ENCODE peak calls at places on chromosomes 2 and 18, in nine cellular contexts. B is NCI-H82, U is RWPE1, S is ovary, P is choroid plexus epithelial cell, R is GDM1, X is lower lobe of right lung, T is psoas muscle, O is iris pigment epithelial cell. W is an unnamed sample.

GRCh38 chr2:107738268-107738667 is 88.4 kb upstream of the RGPD4 start:
- DNase-seq in O (no peak), S (no peak), T (no peak), R (no peak), X (no peak), U (no peak), P (no peak), B (no peak), W (no peak)

GRCh38 chr2:74502147-74502719 is 2.8 kb upstream of the LBX2 start:
- DNase-seq in O (peak; percentile 9), T (no peak), S (no peak), P (no peak), B (no peak), X (peak; percentile 48), R (no peak), U (no peak), W (no peak)

GRCh38 chr2:47510745-47511144 is 107.8 kb downstream of the MSH2 start:
- DNase-seq in P (no peak), B (peak; percentile 24), X (no peak), O (no peak), S (no peak), T (no peak), U (no peak), R (no peak), W (no peak)

GRCh38 chr2:239853121-239853520 is 172.0 kb downstream of the NDUFA10 start:
- DNase-seq in U (no peak), R (no peak), B (no peak), X (no peak), P (no peak), O (no peak), S (no peak), T (no peak), W (peak; percentile 61)

GRCh38 chr2:168529900-168530561 is 74.0 kb downstream of the CERS6 start:
- DNase-seq in U (no peak), S (no peak), O (no peak), T (no peak), B (peak; percentile 90), P (no peak), R (no peak), X (no peak), W (no peak)

GRCh38 chr2:120346667-120347358 is 877 bp downstream of the INHBB start:
- DNase-seq in S (peak; percentile 46), T (peak; percentile 65), O (peak; percentile 71), R (no peak), U (no peak), P (peak; percentile 73), X (no peak), B (no peak), W (no peak)

GRCh38 chr2:96913398-96914202 is 43.7 kb upstream of the SEMA4C start:
- DNase-seq in P (no peak), O (no peak), R (peak; percentile 77), U (no peak), B (no peak), S (no peak), X (no peak), T (no peak), W (no peak)

GRCh38 chr2:29760008-29760407 is 161.4 kb downstream of the ALK start:
- DNase-seq in P (no peak), B (no peak), T (no peak), U (no peak), X (no peak), O (no peak), R (no peak), S (no peak), W (no peak)

GRCh38 chr2:83071352-83071751 is 1387.7 kb downstream of the SUCLG1 start:
- DNase-seq in B (no peak), U (no peak), S (no peak), T (no peak), R (no peak), O (no peak), P (no peak), X (no peak), W (no peak)

GRCh38 chr2:54088719-54089118 is 26.7 kb upstream of the ACYP2 start:
- DNase-seq in R (no peak), T (no peak), B (no peak), O (no peak), P (no peak), U (no peak), X (no peak), S (no peak), W (no peak)

GRCh38 chr18:9627642-9628041 is 13.3 kb upstream of the PPP4R1 start:
- DNase-seq in P (peak; percentile 76), T (no peak), O (peak; percentile 74), B (no peak), X (no peak), U (no peak), S (no peak), R (no peak), W (no peak)

GRCh38 chr18:13527730-13528129 is 198.6 kb downstream of the FAM210A start:
- DNase-seq in U (no peak), O (no peak), R (no peak), T (no peak), B (no peak), P (no peak), X (no peak), S (no peak), W (no peak)

GRCh38 chr2:51301376-51301775 is 269.4 kb upstream of the NRXN1 start:
- DNase-seq in B (no peak), T (no peak), S (no peak), P (peak; percentile 9), O (peak; percentile 24), U (no peak), R (no peak), X (no peak), W (no peak)

GRCh38 chr2:240395896-240396622 is 39.4 kb upstream of the GPC1 start:
- DNase-seq in P (no peak), T (no peak), O (no peak), X (no peak), B (no peak), R (no peak), U (no peak), S (peak; percentile 23), W (no peak)

GRCh38 chr2:241741016-241741415 is 6.6 kb downstream of the D2HGDH start:
- DNase-seq in X (no peak), O (no peak), T (no peak), B (no peak), P (no peak), S (no peak), U (no peak), R (no peak), W (no peak)

GRCh38 chr2:77087987-77088414 is 434.2 kb downstream of the LRRTM4 start:
- DNase-seq in B (no peak), T (no peak), R (no peak), U (no peak), P (no peak), S (no peak), X (no peak), O (no peak), W (no peak)

GRCh38 chr2:237182422-237183123 is 96.9 kb downstream of the COPS8 start:
- DNase-seq in B (no peak), R (no peak), T (no peak), O (peak; percentile 72), S (peak; percentile 66), U (no peak), X (no peak), P (peak; percentile 72), W (no peak)

GRCh38 chr2:1640301-1641135 is 103.8 kb downstream of the PXDN start:
- DNase-seq in S (peak; percentile 19), O (no peak), P (no peak), R (no peak), B (no peak), X (no peak), T (peak; percentile 29), U (no peak), W (no peak)

GRCh38 chr2:183665976-183666375 is 541.7 kb downstream of the NUP35 start:
- DNase-seq in O (peak; percentile 3), B (no peak), U (no peak), P (peak; percentile 10), R (no peak), X (no peak), T (no peak), S (no peak), W (no peak)

GRCh38 chr2:108189316-108189715 is 50.5 kb upstream of the SULT1C3 start:
- DNase-seq in R (no peak), X (no peak), T (no peak), B (peak; percentile 26), S (no peak), P (peak; percentile 60), O (peak; percentile 47), U (no peak), W (no peak)

GRCh38 chr2:241217320-241218031 is 29.0 kb downstream of the ANO7 start:
- DNase-seq in O (peak; percentile 77), B (peak; percentile 70), S (peak; percentile 85), P (peak; percentile 63), U (peak; percentile 75), R (no peak), X (peak; percentile 83), T (peak; percentile 88), W (no peak)

GRCh38 chr18:23228102-23229051 is 93.1 kb downstream of the CABLES1 start:
- DNase-seq in S (no peak), T (no peak), U (no peak), R (no peak), O (peak; percentile 79), P (peak; percentile 80), X (no peak), B (no peak), W (no peak)

GRCh38 chr2:69298261-69298660 is 88.8 kb downstream of the GFPT1 start:
- DNase-seq in T (no peak), O (peak; percentile 95), U (peak; percentile 72), S (no peak), R (peak; percentile 34), P (peak; percentile 95), X (no peak), B (no peak), W (no peak)

GRCh38 chr2:235206399-235206798 is 254.6 kb downstream of the SH3BP4 start:
- DNase-seq in X (no peak), P (no peak), B (no peak), R (no peak), O (no peak), T (no peak), S (no peak), U (no peak), W (peak; percentile 79)

GRCh38 chr18:55422456-55423185 is 165.4 kb downstream of the TCF4 start:
- DNase-seq in T (peak; percentile 66), S (peak; percentile 67), B (peak; percentile 26), O (no peak), U (no peak), X (no peak), R (no peak), P (no peak), W (no peak)

GRCh38 chr2:157751462-157752058 is 122.9 kb upstream of the ACVR1C start:
- DNase-seq in T (peak; percentile 69), B (peak; percentile 52), X (no peak), R (peak; percentile 10), P (peak; percentile 69), U (no peak), S (no peak), O (peak; percentile 63), W (no peak)

GRCh38 chr2:86592547-86593230 is 29.4 kb upstream of the CHMP3 start:
- DNase-seq in R (no peak), B (no peak), P (peak; percentile 12), S (no peak), X (no peak), U (no peak), T (no peak), O (peak; percentile 25), W (no peak)

GRCh38 chr2:25265022-25265421 is 76.7 kb downstream of the DNMT3A start:
- DNase-seq in S (no peak), B (no peak), O (no peak), T (peak; percentile 52), R (no peak), U (no peak), P (no peak), X (no peak), W (no peak)

GRCh38 chr2:64157792-64158191 is 13.6 kb upstream of the PELI1 start:
- DNase-seq in B (no peak), O (no peak), R (no peak), X (no peak), P (no peak), T (no peak), S (no peak), U (peak; percentile 24), W (no peak)

GRCh38 chr2:157936464-157936863 is 60.3 kb upstream of the ACVR1 start:
- DNase-seq in X (no peak), O (peak; percentile 3), T (no peak), R (no peak), B (no peak), S (no peak), U (peak; percentile 38), P (no peak), W (no peak)

GRCh38 chr2:67825476-67825875 is 237.3 kb downstream of the C1D start:
- DNase-seq in O (peak; percentile 65), S (no peak), X (no peak), U (peak; percentile 55), R (no peak), P (peak; percentile 47), B (no peak), T (no peak), W (no peak)

W was measured in vagina.